ENCODE peak calls at places on chromosomes 12 and 14, in six cellular contexts. R is esophagus squamous epithelium, P is cardiac muscle cell, W is heart left ventricle, U is GM23338, L is Peyer's patch. C is an unnamed sample. For H3K27me3, the result is how much of the 10 kb centered on the place peaks cover.

GRCh38 chr12:69254046-69254445 is 14.7 kb downstream of the CPSF6 start:
- DNase-seq in R (no peak), P (peak), W (no peak), U (peak), L (no peak), C (no peak)

GRCh38 chr14:46571970-46572369 is 79.6 kb downstream of the RPL10L start:
- DNase-seq in R (no peak), P (peak), W (no peak), U (no peak), L (no peak), C (no peak)

GRCh38 chr12:50246873-50247612 is 36.3 kb downstream of the LIMA1 start:
- DNase-seq in R (no peak), P (peak), W (peak), U (no peak), L (peak), C (peak)

GRCh38 chr14:43587183-43587582 is 919.9 kb downstream of the FSCB start:
- DNase-seq in R (no peak), P (no peak), W (no peak), U (peak), L (no peak), C (no peak)

GRCh38 chr12:590206-590750 is 73.0 kb downstream of the NINJ2 start:
- DNase-seq in R (no peak), P (no peak), W (no peak), U (no peak), L (peak), C (no peak)

GRCh38 chr12:93101367-93101766 is 172.3 kb upstream of the EEA1 start:
- DNase-seq in R (no peak), P (no peak), W (no peak), U (no peak), L (no peak), C (no peak)

GRCh38 chr12:52052471-52053186 is 1.4 kb downstream of the NR4A1 start:
- DNase-seq in R (no peak), P (peak), W (peak), U (peak), L (peak), C (peak)

GRCh38 chr12:67773896-67774295 is 125.4 kb downstream of the DYRK2 start:
- DNase-seq in R (no peak), P (no peak), W (no peak), U (no peak), L (no peak), C (no peak)

GRCh38 chr14:81178063-81178462 is 42.7 kb downstream of the GTF2A1 start:
- DNase-seq in R (no peak), P (no peak), W (no peak), U (no peak), L (no peak), C (no peak)

GRCh38 chr14:58978336-58978735 is 210.1 kb upstream of the DAAM1 start:
- DNase-seq in R (no peak), P (peak), W (peak), U (no peak), L (no peak), C (peak)

GRCh38 chr14:65849096-65849495 is 436.6 kb downstream of the FUT8 start:
- DNase-seq in R (no peak), P (no peak), W (no peak), U (no peak), L (no peak), C (no peak)

GRCh38 chr12:93785262-93786010 is 108.3 kb downstream of the CRADD start:
- DNase-seq in R (no peak), P (peak), W (peak), U (peak), L (peak), C (peak)

GRCh38 chr12:91852646-91853045 is 293.0 kb downstream of the BTG1 start:
- DNase-seq in R (no peak), P (peak), W (no peak), U (no peak), L (no peak), C (no peak)

GRCh38 chr12:120332523-120332922 is 4.9 kb upstream of the PLA2G1B start:
- DNase-seq in R (no peak), P (no peak), W (no peak), U (no peak), L (no peak), C (no peak)

GRCh38 chr12:121794532-121795028 is 1.1 kb upstream of the RHOF start:
- DNase-seq in R (no peak), P (no peak), W (peak), U (no peak), L (peak), C (peak)

GRCh38 chr12:89566615-89567014 is 40.8 kb upstream of the POC1B start:
- DNase-seq in R (no peak), P (peak), W (no peak), U (no peak), L (no peak), C (no peak)

GRCh38 chr12:115312901-115313300 is 628.9 kb upstream of the TBX3 start:
- DNase-seq in R (no peak), P (no peak), W (no peak), U (no peak), L (no peak), C (no peak)

GRCh38 chr14:74506408-74506807 is 12.8 kb downstream of the ISCA2 start:
- DNase-seq in R (no peak), P (no peak), W (no peak), U (no peak), L (no peak), C (no peak)

GRCh38 chr12:13591488-13591887 is 389.9 kb downstream of the GRIN2B start:
- DNase-seq in R (no peak), P (no peak), W (no peak), U (no peak), L (no peak), C (no peak)

GRCh38 chr14:68468437-68469207 is 324.2 kb downstream of the ZFP36L1 start:
- DNase-seq in R (no peak), P (peak), W (no peak), U (no peak), L (peak), C (no peak)

GRCh38 chr12:42237052-42237852 is 796 bp downstream of the YAF2 start:
- DNase-seq in R (peak), P (peak), W (peak), U (peak), L (peak), C (peak)

GRCh38 chr12:105742567-105742874 is 396.2 kb downstream of the NUAK1 start:
- DNase-seq in R (no peak), P (no peak), W (no peak), U (no peak), L (no peak), C (no peak)

GRCh38 chr14:100398044-100398443 is 74.9 kb downstream of the SLC25A47 start:
- DNase-seq in R (no peak), P (no peak), W (no peak), U (no peak), L (peak), C (no peak)

GRCh38 chr12:81558031-81558430 is 201.1 kb downstream of the PPFIA2 start:
- DNase-seq in R (no peak), P (peak), W (no peak), U (no peak), L (no peak), C (no peak)

GRCh38 chr12:96578526-96579125 is 89.2 kb downstream of the CFAP54 start:
- DNase-seq in R (no peak), P (peak), W (no peak), U (peak), L (no peak), C (no peak)

GRCh38 chr14:100384819-100385813 is 62.0 kb downstream of the SLC25A47 start:
- DNase-seq in R (no peak), P (peak), W (no peak), U (peak), L (no peak), C (no peak)

GRCh38 chr14:92203116-92203515 is 81.3 kb downstream of the CPSF2 start:
- DNase-seq in R (no peak), P (no peak), W (no peak), U (no peak), L (no peak), C (no peak)

GRCh38 chr12:117092886-117093285 is 6.3 kb downstream of the TESC start:
- DNase-seq in R (no peak), P (no peak), W (no peak), U (no peak), L (no peak), C (no peak)

GRCh38 chr12:116053479-116054195 is 223.9 kb downstream of the MED13L start:
- DNase-seq in R (no peak), P (peak), W (no peak), U (no peak), L (peak), C (peak)

GRCh38 chr12:45966486-45966885 is 23.9 kb downstream of the SCAF11 start:
- DNase-seq in R (no peak), P (peak), W (no peak), U (peak), L (no peak), C (no peak)

GRCh38 chr14:90720832-90721231 is 95.4 kb downstream of the TTC7B start:
- DNase-seq in R (no peak), P (no peak), W (no peak), U (no peak), L (no peak), C (no peak)

GRCh38 chr12:119393685-119394084 is 59.2 kb downstream of the CCDC60 start:
- DNase-seq in R (no peak), P (no peak), W (no peak), U (no peak), L (no peak), C (no peak)

GRCh38 chr14:95507701-95508103 is 8.7 kb downstream of the SYNE3 start:
- DNase-seq in R (no peak), P (peak), W (no peak), U (no peak), L (peak), C (no peak)

GRCh38 chr12:22974865-22975264 is 349.9 kb downstream of the ETNK1 start:
- DNase-seq in R (no peak), P (peak), W (no peak), U (no peak), L (no peak), C (no peak)

GRCh38 chr12:53324779-53325538 is 3.5 kb upstream of the AAAS start:
- DNase-seq in R (peak), P (peak), W (peak), U (peak), L (peak), C (peak)

GRCh38 chr12:101599771-101600486 is 5.2 kb downstream of the MYBPC1 start:
- DNase-seq in R (no peak), P (no peak), W (no peak), U (no peak), L (no peak), C (no peak)

GRCh38 chr12:89160716-89161123 is 191.6 kb downstream of the DUSP6 start:
- DNase-seq in R (no peak), P (peak), W (peak), U (no peak), L (peak), C (peak)

GRCh38 chr12:89949457-89950195 is 241.0 kb upstream of the ATP2B1 start:
- DNase-seq in R (no peak), P (peak), W (peak), U (peak), L (peak), C (peak)

GRCh38 chr12:9794484-9795063 is 32.7 kb upstream of the KLRF1 start:
- DNase-seq in R (no peak), P (no peak), W (no peak), U (no peak), L (no peak), C (no peak)

GRCh38 chr12:9795945-9796344 is 31.3 kb upstream of the KLRF1 start:
- DNase-seq in R (no peak), P (no peak), W (no peak), U (no peak), L (no peak), C (no peak)

GRCh38 chr12:9792961-9793617 is 32.4 kb upstream of the CD69 start:
- DNase-seq in R (no peak), P (peak), W (no peak), U (no peak), L (no peak), C (no peak)

GRCh38 chr12:9792185-9792900 is 31.6 kb upstream of the CD69 start:
- DNase-seq in R (no peak), P (no peak), W (no peak), U (no peak), L (no peak), C (no peak)

GRCh38 chr12:9793774-9794395 is 33.2 kb upstream of the CD69 start:
- DNase-seq in R (no peak), P (no peak), W (no peak), U (no peak), L (no peak), C (no peak)
- H3K27me3 ChIP-seq in R (under half), P (under half), W (under half), U (under half), L (under half), C (under half)

GRCh38 chr12:32486158-32486557 is 86.8 kb downstream of the FGD4 start:
- DNase-seq in R (no peak), P (no peak), W (no peak), U (no peak), L (no peak), C (no peak)
- H3K4me3 ChIP-seq in R (peak), P (no peak), W (no peak), U (no peak), L (no peak), C (no peak)

DNA sequence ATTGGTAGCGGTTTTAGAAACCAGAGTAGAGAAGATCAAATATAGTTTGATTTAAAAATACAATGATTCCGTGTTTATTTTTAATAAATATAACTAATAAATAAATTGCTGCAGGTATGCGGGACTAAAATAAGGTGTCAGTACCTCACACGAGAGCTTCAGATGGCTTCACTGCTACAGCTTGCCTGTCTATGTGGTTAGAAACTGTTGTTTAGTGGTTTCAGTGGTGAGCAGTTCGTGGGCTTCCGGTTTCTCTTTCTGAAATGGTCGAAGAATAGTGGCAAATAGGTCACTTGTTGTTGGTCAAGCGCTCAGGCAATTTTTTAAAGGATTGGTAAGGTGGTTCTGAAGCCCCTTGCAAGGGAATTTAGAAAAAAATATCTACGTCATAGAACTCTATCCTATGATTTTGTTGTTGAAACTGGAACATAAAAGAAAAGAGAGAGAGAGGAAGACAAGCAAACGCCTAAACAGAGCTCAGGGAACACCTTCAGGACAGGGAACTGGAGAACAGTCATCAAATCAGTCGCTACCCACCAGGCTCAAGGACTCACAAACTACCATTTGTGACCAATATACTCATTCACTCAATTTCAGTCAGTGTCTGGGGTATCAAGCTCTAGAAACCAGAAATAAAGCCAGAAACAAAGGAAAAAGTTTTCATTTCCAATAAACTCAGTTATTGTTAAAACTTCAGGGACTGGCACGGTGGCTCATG is 31.3 kb downstream of the GABARAPL1 start:
- DNase-seq in R (no peak), P (no peak), W (no peak), U (no peak), L (no peak), C (no peak)
- TF ChIP-seq CTCF in R (no peak), P (no peak), W (no peak), U (no peak), L (no peak), C (no peak)

DNA sequence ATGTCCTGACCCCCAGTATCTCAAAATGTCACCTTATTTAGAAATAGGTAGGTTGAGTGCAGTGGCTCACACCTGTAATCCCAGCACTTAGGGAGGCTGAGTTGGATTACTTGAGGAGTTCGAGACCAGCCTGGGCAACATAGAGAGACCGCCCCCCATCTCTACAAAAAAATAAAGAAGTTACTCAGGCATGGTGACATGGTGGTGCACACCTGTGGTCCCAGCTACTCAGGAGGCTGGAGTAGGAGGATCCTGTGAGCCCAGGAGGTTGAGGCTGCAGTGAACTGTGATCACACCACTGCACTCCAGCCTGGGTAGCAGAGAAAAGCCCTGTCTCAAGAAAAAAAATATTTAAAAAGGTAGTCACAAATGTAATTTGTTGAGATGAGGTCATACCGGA is 27.9 kb upstream of the RBM19 start:
- DNase-seq in R (no peak), P (no peak), W (no peak), U (no peak), L (no peak), C (no peak)
- H3K27me3 ChIP-seq in R (under half), P (under half), W (under half), U (under half), L (under half), C (under half)

DNA sequence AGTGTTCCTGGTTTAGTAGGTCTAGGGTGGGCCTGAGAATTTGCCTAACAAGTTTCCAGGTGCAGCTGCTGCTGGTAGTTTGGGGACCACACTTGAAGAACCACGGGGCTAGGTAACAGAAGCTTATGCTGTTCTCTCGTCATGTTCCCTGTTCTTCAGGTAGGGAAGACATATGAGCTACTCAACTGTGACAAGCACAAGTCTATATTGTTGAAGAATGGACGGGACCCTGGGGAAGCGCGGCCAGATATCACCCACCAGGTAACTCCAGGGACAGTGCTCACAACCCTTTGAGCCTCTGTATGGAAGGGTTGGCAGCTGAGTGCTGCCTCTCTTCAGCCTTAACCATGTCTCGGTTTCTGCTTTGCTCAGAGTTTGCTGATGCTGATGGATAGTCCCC is 3.5 kb downstream of the EMG1 start:
- DNase-seq in R (no peak), P (no peak), W (no peak), U (no peak), L (no peak), C (no peak)
- H3K4me3 ChIP-seq in R (no peak), P (no peak), W (no peak), U (no peak), L (no peak), C (no peak)

GRCh38 chr12:6292606-6293005 is 17.9 kb upstream of the PLEKHG6 start:
- DNase-seq in R (no peak), P (peak), W (no peak), U (no peak), L (no peak), C (no peak)
- TF ChIP-seq CTCF in R (no peak), P (no peak), W (no peak), U (no peak), L (no peak), C (no peak)

DNA sequence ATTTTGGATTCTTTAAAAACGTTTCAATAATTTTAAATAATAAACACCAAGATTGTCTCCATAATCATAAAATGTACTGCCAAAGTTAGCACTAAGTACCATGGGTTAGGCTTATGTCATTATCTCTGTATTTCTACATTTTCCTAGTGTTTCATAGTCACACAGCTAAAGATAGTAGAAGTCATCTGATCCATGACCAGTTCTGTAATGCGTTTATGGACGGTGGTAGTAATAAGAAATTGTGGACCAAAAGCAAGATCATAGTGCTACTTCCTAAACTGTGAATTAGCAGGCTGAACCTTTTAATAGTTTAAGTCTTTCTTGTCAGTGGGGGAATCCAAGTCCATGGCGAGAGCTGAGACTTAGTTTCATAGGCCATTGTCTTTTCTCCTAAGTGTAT is 142.1 kb downstream of the AKAP6 start:
- DNase-seq in R (no peak), P (no peak), W (no peak), U (no peak), L (no peak), C (no peak)
- H3K27me3 ChIP-seq in R (under half), P (under half), W (under half), U (under half), L (under half), C (under half)

GRCh38 chr14:77403798-77404197 is 19.5 kb downstream of the NOXRED1 start:
- DNase-seq in R (no peak), P (no peak), W (no peak), U (no peak), L (no peak), C (no peak)

GRCh38 chr14:77406086-77406485 is 17.2 kb downstream of the NOXRED1 start:
- DNase-seq in R (no peak), P (peak), W (no peak), U (no peak), L (no peak), C (no peak)

GRCh38 chr14:77400216-77400615 is 23.0 kb downstream of the SAMD15 start:
- DNase-seq in R (no peak), P (no peak), W (no peak), U (no peak), L (no peak), C (no peak)
- H3K4me3 ChIP-seq in R (no peak), P (no peak), W (no peak), U (no peak), L (no peak), C (no peak)

DNA sequence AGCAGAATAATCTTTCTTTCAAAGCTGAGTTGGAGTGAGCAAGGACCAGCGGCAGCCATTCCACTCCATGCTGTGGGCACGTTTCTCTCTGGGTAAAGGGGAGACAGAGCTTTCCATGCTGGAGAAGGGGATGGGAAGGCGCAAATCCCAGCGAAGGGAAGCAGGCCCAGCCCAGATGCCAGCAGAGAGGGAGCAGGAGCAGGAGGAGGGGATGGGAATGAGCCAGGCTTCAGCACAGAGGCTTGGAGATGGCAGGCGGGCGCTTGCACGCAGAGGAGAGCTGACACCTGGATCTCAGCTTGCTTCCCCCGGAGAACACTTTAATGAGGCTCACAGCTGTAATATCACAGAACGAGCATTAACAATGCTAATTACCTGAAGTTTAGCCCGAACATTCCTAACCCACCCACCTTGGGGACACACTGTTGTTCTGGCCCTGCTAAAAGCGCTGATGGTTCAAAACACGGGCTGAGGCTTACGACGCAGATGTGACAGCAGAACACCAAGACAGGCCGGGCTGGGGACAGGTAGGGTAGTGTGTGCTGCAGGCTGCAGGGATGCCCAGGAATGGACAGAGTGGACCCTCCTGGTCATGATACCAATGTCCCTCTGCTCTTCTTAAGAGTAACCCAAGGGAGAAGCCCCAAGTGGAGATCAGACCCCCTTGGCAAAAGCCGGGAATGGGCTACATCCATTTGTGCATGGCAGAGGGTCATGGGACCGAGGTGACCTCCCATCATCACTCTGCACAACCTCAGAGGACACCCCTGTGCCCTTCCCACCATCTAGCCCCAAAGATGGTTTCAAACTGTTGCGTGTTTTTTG is 288.6 kb downstream of the DPF3 start:
- DNase-seq in R (no peak), P (no peak), W (no peak), U (no peak), L (no peak), C (no peak)
- TF ChIP-seq CTCF in R (no peak), P (no peak), W (no peak), U (no peak), L (no peak), C (no peak)

C was measured in uterus.